ENCODE peak calls at places on chromosomes 6 and 20, in eight cellular contexts. Y, K, W, D, I, U, O and G are unnamed samples. For H3K27me3 and H3K4me1, the result is how much of the 10 kb centered on the place peaks cover.

GRCh38 chr6:155335265-155335664 is 21.0 kb upstream of the TFB1M start:
- DNase-seq in Y (no peak), K (no peak), W (no peak), D (no peak), I (no peak), U (no peak), O (no peak), G (no peak)

GRCh38 chr20:18916886-18917785 is 103.6 kb downstream of the SCP2D1 start:
- DNase-seq in Y (no peak), K (no peak), W (no peak), D (no peak), I (no peak), U (no peak), O (no peak), G (no peak)

GRCh38 chr20:62728028-62728780 is 19.6 kb downstream of the NTSR1 start:
- DNase-seq in Y (no peak), K (no peak), W (no peak), D (peak), I (peak), U (no peak), O (no peak), G (no peak)

GRCh38 chr6:148521586-148521985 is 178.9 kb downstream of the SASH1 start:
- DNase-seq in Y (peak), K (no peak), W (no peak), D (no peak), I (no peak), U (no peak), O (no peak), G (no peak)

GRCh38 chr6:35368038-35368887 is 25.9 kb downstream of the PPARD start:
- DNase-seq in Y (peak), K (no peak), W (no peak), D (no peak), I (no peak), U (no peak), O (no peak), G (no peak)

GRCh38 chr6:88135578-88136114 is 30.5 kb downstream of the CNR1 start:
- DNase-seq in Y (no peak), K (no peak), W (no peak), D (no peak), I (no peak), U (no peak), O (no peak), G (no peak)

GRCh38 chr6:22940571-22941290 is 371.4 kb downstream of the HDGFL1 start:
- DNase-seq in Y (no peak), K (no peak), W (no peak), D (peak), I (no peak), U (no peak), O (no peak), G (no peak)

GRCh38 chr6:87151786-87152527 is 3.4 kb upstream of the ZNF292 start:
- DNase-seq in Y (peak), K (peak), W (peak), D (peak), I (peak), U (peak), O (peak), G (no peak)

GRCh38 chr6:89432875-89433636 is at the start of gene ANKRD6:
- DNase-seq in Y (no peak), K (peak), W (peak), D (peak), I (peak), U (peak), O (peak), G (no peak)

GRCh38 chr20:14916360-14916759 is 578.9 kb upstream of the FLRT3 start:
- DNase-seq in Y (no peak), K (no peak), W (no peak), D (no peak), I (no peak), U (no peak), O (no peak), G (no peak)

GRCh38 chr20:34703573-34704176 is 469 bp upstream of the TP53INP2 start:
- DNase-seq in Y (peak), K (peak), W (peak), D (peak), I (no peak), U (no peak), O (no peak), G (no peak)

GRCh38 chr6:38517005-38517404 is 122.7 kb downstream of the BTBD9 start:
- DNase-seq in Y (peak), K (no peak), W (no peak), D (no peak), I (no peak), U (no peak), O (no peak), G (no peak)

GRCh38 chr20:62804632-62805364 is at the start of gene OGFR:
- DNase-seq in Y (peak), K (peak), W (peak), D (peak), I (peak), U (peak), O (peak), G (no peak)

GRCh38 chr6:45812937-45813336 is 202.7 kb downstream of the CLIC5 start:
- DNase-seq in Y (peak), K (peak), W (no peak), D (no peak), I (no peak), U (no peak), O (no peak), G (no peak)

GRCh38 chr6:141077355-141078333 is 1055.1 kb upstream of the GJE1 start:
- DNase-seq in Y (no peak), K (peak), W (peak), D (peak), I (no peak), U (no peak), O (no peak), G (no peak)

DNA sequence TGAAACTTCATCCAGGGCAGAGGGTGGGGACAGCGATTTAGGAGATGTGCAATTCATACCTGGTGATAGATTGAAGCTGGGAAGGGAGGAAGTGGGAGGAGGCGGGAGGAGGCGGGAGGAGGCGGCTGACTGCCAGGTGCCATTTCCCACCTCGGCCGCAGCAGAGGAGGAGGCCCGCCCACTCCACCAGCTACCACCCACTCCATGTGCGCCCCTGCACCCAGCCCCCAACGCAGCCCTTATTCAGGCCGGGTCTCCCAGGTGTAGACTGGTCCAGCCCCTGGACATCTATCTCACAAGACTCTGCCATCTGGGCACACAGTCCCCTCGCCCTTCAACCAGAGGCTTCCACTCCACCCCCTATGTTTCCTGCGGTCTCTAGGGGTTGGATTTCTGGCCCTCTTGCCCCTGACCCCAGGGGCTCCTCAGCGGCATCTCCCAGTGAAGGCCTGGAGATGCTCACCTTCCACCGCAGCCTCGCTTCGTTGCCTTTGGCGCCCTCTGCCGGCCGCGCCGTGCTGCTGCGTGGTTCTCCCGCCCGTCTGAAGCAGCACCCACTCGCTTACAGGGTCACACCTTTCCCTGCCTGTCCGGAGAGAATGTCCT is 32.6 kb upstream of the FAM83D start:
- DNase-seq in Y (peak), K (peak), W (peak), D (peak), I (peak), U (peak), O (peak), G (no peak)
- H3K27me3 ChIP-seq in Y (under half), K (under half), W (under half), D (under half), I (under half), U (under half), O (under half), G (under half)

DNA sequence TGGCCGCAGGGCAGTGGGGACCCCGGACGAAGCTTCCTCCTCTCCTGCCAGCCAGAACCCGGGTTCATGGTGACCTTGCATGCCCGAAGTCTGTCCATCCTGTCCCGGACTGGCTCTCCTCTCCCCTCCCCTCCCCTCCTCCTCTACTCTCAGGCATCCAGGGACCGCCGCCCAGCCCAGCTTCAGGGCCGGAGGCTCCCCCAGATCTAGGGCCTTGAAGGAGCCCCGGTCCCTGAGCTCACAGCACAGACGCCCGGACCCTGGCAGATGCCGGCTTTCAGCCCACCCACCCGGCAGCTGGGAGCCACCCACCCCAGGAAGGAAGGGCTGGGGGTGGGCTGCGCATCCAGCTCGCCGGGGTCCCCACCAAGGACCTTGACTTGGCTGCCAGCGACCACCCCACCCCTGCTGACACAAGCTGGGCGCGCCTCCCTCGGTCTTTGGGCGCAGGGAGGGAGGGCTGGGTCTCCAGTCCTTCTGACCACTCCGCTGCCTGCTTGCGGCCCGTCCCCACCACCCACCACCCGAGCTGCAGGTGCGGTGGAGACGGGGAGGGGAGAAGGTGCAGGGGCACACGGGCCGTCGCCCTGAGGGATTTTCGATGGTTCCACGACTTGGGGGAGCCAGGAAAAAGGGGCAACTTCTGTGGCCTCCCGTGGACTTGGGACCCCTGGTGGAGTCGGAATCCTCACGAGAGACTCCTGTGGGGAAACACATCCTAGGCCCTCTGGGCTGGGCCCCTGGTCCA is 5.8 kb upstream of the ABHD16B start:
- DNase-seq in Y (no peak), K (no peak), W (peak), D (peak), I (peak), U (no peak), O (no peak), G (no peak)
- H3K4me1 ChIP-seq in Y (under half), K (under half), W (under half), D (under half), I (half or more), U (under half), O (half or more), G (half or more)

GRCh38 chr20:44199877-44200276 is 10.7 kb downstream of the OSER1 start:
- DNase-seq in Y (no peak), K (no peak), W (no peak), D (no peak), I (no peak), U (no peak), O (no peak), G (no peak)

GRCh38 chr20:44193801-44194200 is 6.8 kb upstream of the JPH2 start:
- DNase-seq in Y (no peak), K (no peak), W (no peak), D (no peak), I (no peak), U (no peak), O (no peak), G (no peak)

GRCh38 chr20:44198872-44199271 is 11.7 kb downstream of the OSER1 start:
- DNase-seq in Y (no peak), K (no peak), W (no peak), D (no peak), I (no peak), U (no peak), O (no peak), G (no peak)

GRCh38 chr20:44195613-44196012 is 8.6 kb upstream of the JPH2 start:
- DNase-seq in Y (no peak), K (no peak), W (no peak), D (no peak), I (no peak), U (no peak), O (no peak), G (no peak)

GRCh38 chr20:44196278-44196677 is 9.3 kb upstream of the JPH2 start:
- DNase-seq in Y (no peak), K (no peak), W (no peak), D (no peak), I (no peak), U (no peak), O (no peak), G (no peak)
- TF ChIP-seq CTCF in Y (no peak), K (no peak), W (no peak), D (peak), I (no peak), U (no peak), O (no peak), G (no peak)

GRCh38 chr6:133855599-133855972 is 33.3 kb upstream of the TCF21 start:
- DNase-seq in Y (no peak), K (no peak), W (no peak), D (peak), I (no peak), U (no peak), O (no peak), G (no peak)

GRCh38 chr6:133856911-133857310 is 32.0 kb upstream of the TCF21 start:
- DNase-seq in Y (no peak), K (no peak), W (no peak), D (no peak), I (no peak), U (no peak), O (no peak), G (no peak)

GRCh38 chr6:133854633-133855598 is 34.0 kb upstream of the TCF21 start:
- DNase-seq in Y (no peak), K (peak), W (peak), D (peak), I (no peak), U (no peak), O (no peak), G (no peak)

GRCh38 chr6:133855994-133856393 is 32.9 kb upstream of the TCF21 start:
- DNase-seq in Y (no peak), K (no peak), W (peak), D (no peak), I (no peak), U (no peak), O (no peak), G (no peak)

GRCh38 chr6:133854167-133854632 is 34.7 kb upstream of the TCF21 start:
- DNase-seq in Y (no peak), K (peak), W (peak), D (no peak), I (no peak), U (no peak), O (no peak), G (no peak)
- H3K27me3 ChIP-seq in Y (under half), K (half or more), W (half or more), D (half or more), I (under half), U (under half), O (under half), G (half or more)

DNA sequence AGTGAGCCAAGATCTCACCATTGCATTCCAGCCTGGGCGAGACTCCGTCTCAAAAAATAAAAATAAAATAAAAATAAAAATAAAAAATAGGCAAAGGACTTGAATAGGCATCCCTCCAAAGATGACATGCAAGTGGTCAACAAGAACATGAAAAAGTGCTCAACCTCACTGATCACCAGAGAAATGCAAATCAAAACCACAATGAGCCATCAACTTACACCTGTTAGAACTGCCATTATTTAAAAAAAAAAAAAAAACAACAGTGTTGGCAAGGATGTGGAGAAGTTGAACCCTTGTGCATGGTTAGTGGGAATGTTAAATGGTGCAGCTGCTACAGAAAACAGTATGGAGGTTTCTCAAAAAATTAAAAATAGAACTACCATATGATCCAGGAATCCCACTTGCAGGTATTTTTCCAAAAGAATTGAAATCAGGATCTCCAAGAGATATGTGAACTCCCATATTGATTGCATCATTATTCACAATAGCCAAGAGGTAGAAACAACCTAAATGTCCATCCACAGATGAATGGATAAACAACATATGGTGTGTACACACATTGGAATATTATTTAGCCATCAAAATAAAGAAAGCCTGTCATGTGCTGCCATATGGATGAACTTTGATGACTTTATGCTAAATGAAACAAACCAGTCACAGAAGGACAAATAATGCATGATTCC is 2.8 kb downstream of the C20orf203 start:
- DNase-seq in Y (no peak), K (no peak), W (no peak), D (no peak), I (no peak), U (no peak), O (no peak), G (no peak)
- H3K4me1 ChIP-seq in Y (under half), K (under half), W (under half), D (under half), I (under half), U (under half), O (under half), G (under half)